ENCODE peak calls at places on chromosomes 13 and 19, in four cellular contexts. One of them, this sample, is unnamed.

GRCh38 chr19:51333836-51334460 is 8.0 kb downstream of the VSIG10L start:
- DNase-seq in activated naive CD4-positive, alpha-beta T cell treated with anti-CD3 and anti-CD28 coated beads for 36 hours: no peak
- DNase-seq in RPMI8226: peak
- DNase-seq in fibroblast of lung: no peak
- DNase-seq in this sample: no peak

GRCh38 chr13:99228737-99229691 is 28.4 kb downstream of the UBAC2 start:
- DNase-seq in activated naive CD4-positive, alpha-beta T cell treated with anti-CD3 and anti-CD28 coated beads for 36 hours: no peak
- DNase-seq in fibroblast of lung: peak
- DNase-seq in RPMI8226: no peak
- DNase-seq in this sample: no peak

GRCh38 chr13:48334534-48335127 is 31.1 kb downstream of the RB1 start:
- DNase-seq in activated naive CD4-positive, alpha-beta T cell treated with anti-CD3 and anti-CD28 coated beads for 36 hours: no peak
- DNase-seq in fibroblast of lung: peak
- DNase-seq in RPMI8226: peak
- DNase-seq in this sample: peak

GRCh38 chr19:43596842-43597461 is 557 bp downstream of the ZNF576 start:
- DNase-seq in fibroblast of lung: peak
- DNase-seq in RPMI8226: no peak
- DNase-seq in activated naive CD4-positive, alpha-beta T cell treated with anti-CD3 and anti-CD28 coated beads for 36 hours: peak
- DNase-seq in this sample: no peak

GRCh38 chr13:25963681-25964080 is 88.1 kb downstream of the SHISA2 start:
- DNase-seq in fibroblast of lung: no peak
- DNase-seq in RPMI8226: no peak
- DNase-seq in activated naive CD4-positive, alpha-beta T cell treated with anti-CD3 and anti-CD28 coated beads for 36 hours: no peak
- DNase-seq in this sample: no peak

GRCh38 chr19:33779849-33780248 is 16.8 kb upstream of the KCTD15 start:
- DNase-seq in activated naive CD4-positive, alpha-beta T cell treated with anti-CD3 and anti-CD28 coated beads for 36 hours: no peak
- DNase-seq in RPMI8226: no peak
- DNase-seq in fibroblast of lung: no peak
- DNase-seq in this sample: no peak

GRCh38 chr19:35533822-35534521 is 716 bp downstream of the GAPDHS start:
- DNase-seq in activated naive CD4-positive, alpha-beta T cell treated with anti-CD3 and anti-CD28 coated beads for 36 hours: peak
- DNase-seq in fibroblast of lung: peak
- DNase-seq in RPMI8226: peak
- DNase-seq in this sample: no peak

GRCh38 chr19:11164879-11165406 is 9.4 kb upstream of the SPC24 start:
- DNase-seq in fibroblast of lung: peak
- DNase-seq in activated naive CD4-positive, alpha-beta T cell treated with anti-CD3 and anti-CD28 coated beads for 36 hours: no peak
- DNase-seq in RPMI8226: no peak
- DNase-seq in this sample: no peak

GRCh38 chr13:110206170-110206569 is 100.8 kb downstream of the COL4A1 start:
- DNase-seq in RPMI8226: no peak
- DNase-seq in activated naive CD4-positive, alpha-beta T cell treated with anti-CD3 and anti-CD28 coated beads for 36 hours: no peak
- DNase-seq in fibroblast of lung: no peak
- DNase-seq in this sample: no peak

GRCh38 chr19:17873661-17874422 is 2.1 kb downstream of the SLC5A5 start:
- DNase-seq in RPMI8226: peak
- DNase-seq in fibroblast of lung: no peak
- DNase-seq in activated naive CD4-positive, alpha-beta T cell treated with anti-CD3 and anti-CD28 coated beads for 36 hours: peak
- DNase-seq in this sample: no peak

GRCh38 chr19:18274776-18275356 is 614 bp upstream of the IQCN start:
- DNase-seq in fibroblast of lung: peak
- DNase-seq in RPMI8226: no peak
- DNase-seq in activated naive CD4-positive, alpha-beta T cell treated with anti-CD3 and anti-CD28 coated beads for 36 hours: no peak
- DNase-seq in this sample: no peak

GRCh38 chr13:44052843-44053607 is 173.3 kb downstream of the LACC1 start:
- DNase-seq in fibroblast of lung: peak
- DNase-seq in RPMI8226: no peak
- DNase-seq in activated naive CD4-positive, alpha-beta T cell treated with anti-CD3 and anti-CD28 coated beads for 36 hours: no peak
- DNase-seq in this sample: no peak

GRCh38 chr19:8517551-8518442 is 3.8 kb upstream of the ZNF414 start:
- DNase-seq in activated naive CD4-positive, alpha-beta T cell treated with anti-CD3 and anti-CD28 coated beads for 36 hours: peak
- DNase-seq in fibroblast of lung: no peak
- DNase-seq in RPMI8226: no peak
- DNase-seq in this sample: no peak